ENCODE peak calls at places on chromosomes 7 and 10, in seven cellular contexts. T is stomach; L is CD8-positive, alpha-beta T cell; Q is GM12865; W is A549; V is effector memory CD4-positive, alpha-beta T cell; J is cardiac fibroblast. B is an unnamed sample.

GRCh38 chr7:44077681-44078091 is 4.6 kb downstream of the POLM start:
- DNase-seq in V (no peak), Q (no peak), L (no peak), T (no peak), J (no peak), W (no peak), B (no peak)

GRCh38 chr10:122864901-122865300 is 14.5 kb downstream of the FAM24B start:
- DNase-seq in Q (no peak), V (no peak), T (no peak), J (peak; percentile 74), L (no peak), W (peak; percentile 53), B (no peak)

GRCh38 chr7:1692500-1693418 is 22.7 kb downstream of the ELFN1 start:
- DNase-seq in L (peak; percentile 1), J (no peak), V (no peak), Q (no peak), W (no peak), T (peak; percentile 3), B (peak; percentile 12)

GRCh38 chr10:48457949-48458661 is 146.8 kb downstream of the ARHGAP22 start:
- DNase-seq in W (no peak), J (no peak), Q (no peak), L (peak; percentile 3), T (peak; percentile 13), V (no peak), B (peak; percentile 41)

GRCh38 chr10:78852856-78853255 is 215.9 kb upstream of the ZMIZ1 start:
- DNase-seq in T (peak; percentile 39), L (no peak), V (no peak), Q (peak; percentile 17), W (peak; percentile 40), J (peak; percentile 51), B (peak; percentile 80)

GRCh38 chr7:143172354-143172753 is 10.9 kb upstream of the TAS2R39 start:
- DNase-seq in J (peak; percentile 29), Q (no peak), L (no peak), V (no peak), T (peak; percentile 79), W (peak; percentile 29), B (no peak)

GRCh38 chr10:124495725-124496124 is 34.1 kb downstream of the LHPP start:
- DNase-seq in W (no peak), L (no peak), V (no peak), T (no peak), Q (no peak), J (no peak), B (no peak)

GRCh38 chr7:40880581-40880980 is 745.8 kb downstream of the SUGCT start:
- DNase-seq in Q (no peak), V (no peak), W (no peak), L (no peak), J (peak; percentile 39), T (no peak), B (no peak)

GRCh38 chr7:130853503-130854279 is 119.7 kb upstream of the KLF14 start:
- DNase-seq in Q (no peak), L (no peak), W (peak; percentile 86), J (peak; percentile 66), V (no peak), T (no peak), B (no peak)

GRCh38 chr10:23275355-23275754 is 69.2 kb downstream of the C10orf67 start:
- DNase-seq in J (no peak), Q (no peak), W (no peak), T (no peak), V (no peak), L (no peak), B (no peak)

GRCh38 chr10:42367532-42368230 is 270.7 kb downstream of the ZNF33B start:
- DNase-seq in W (no peak), L (peak; percentile 6), V (no peak), Q (no peak), T (no peak), J (peak; percentile 96), B (no peak)

GRCh38 chr10:42960491-42961155 is 116.2 kb upstream of the RET start:
- DNase-seq in J (peak; percentile 48), Q (no peak), L (no peak), W (peak; percentile 11), T (peak; percentile 23), V (no peak), B (no peak)

GRCh38 chr7:89726548-89726947 is 427.7 kb upstream of the STEAP1 start:
- DNase-seq in Q (no peak), J (no peak), L (no peak), V (no peak), T (no peak), W (no peak), B (no peak)

GRCh38 chr7:22372863-22373262 is 15.9 kb upstream of the RAPGEF5 start:
- DNase-seq in W (no peak), J (no peak), T (peak; percentile 35), V (no peak), L (no peak), Q (no peak), B (no peak)

GRCh38 chr10:17756557-17757208 is 4.7 kb downstream of the TMEM236 start:
- DNase-seq in Q (peak; percentile 76), V (no peak), L (no peak), W (peak; percentile 7), J (peak; percentile 14), T (peak; percentile 31), B (no peak)

GRCh38 chr10:451021-451471 is 238.4 kb downstream of the DIP2C start:
- DNase-seq in T (peak; percentile 60), V (peak; percentile 50), W (no peak), Q (peak; percentile 86), J (no peak), L (peak; percentile 65), B (no peak)

DNA sequence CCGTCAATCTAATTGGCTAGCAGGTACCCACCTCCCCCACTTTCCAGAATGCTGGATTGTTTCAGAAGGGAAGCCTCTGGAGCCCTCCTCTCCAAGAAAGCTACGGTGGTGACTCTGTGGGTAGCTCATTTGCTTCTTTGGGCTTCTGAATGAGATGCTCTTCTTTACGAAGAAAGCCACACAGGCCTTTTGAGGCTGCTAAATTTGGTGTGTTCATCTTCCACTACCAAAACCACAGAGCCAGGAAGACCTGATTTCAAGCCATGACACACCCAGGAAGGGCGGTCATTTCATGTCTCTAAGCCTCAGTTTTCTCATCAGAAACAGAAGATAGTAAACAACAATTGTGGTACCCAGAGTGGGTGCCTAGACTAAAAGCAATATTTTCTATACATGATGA is 901.2 kb downstream of the KCNMA1 start:
- DNase-seq in V (no peak), L (no peak), Q (no peak), W (no peak), T (no peak), J (no peak), B (no peak)
- H3K4me3 ChIP-seq in V (no peak overlapping the region), L (no peak overlapping the region), Q (no peak overlapping the region), W (no peak overlapping the region), T (no peak overlapping the region), J (no peak overlapping the region), B (no peak overlapping the region)

DNA sequence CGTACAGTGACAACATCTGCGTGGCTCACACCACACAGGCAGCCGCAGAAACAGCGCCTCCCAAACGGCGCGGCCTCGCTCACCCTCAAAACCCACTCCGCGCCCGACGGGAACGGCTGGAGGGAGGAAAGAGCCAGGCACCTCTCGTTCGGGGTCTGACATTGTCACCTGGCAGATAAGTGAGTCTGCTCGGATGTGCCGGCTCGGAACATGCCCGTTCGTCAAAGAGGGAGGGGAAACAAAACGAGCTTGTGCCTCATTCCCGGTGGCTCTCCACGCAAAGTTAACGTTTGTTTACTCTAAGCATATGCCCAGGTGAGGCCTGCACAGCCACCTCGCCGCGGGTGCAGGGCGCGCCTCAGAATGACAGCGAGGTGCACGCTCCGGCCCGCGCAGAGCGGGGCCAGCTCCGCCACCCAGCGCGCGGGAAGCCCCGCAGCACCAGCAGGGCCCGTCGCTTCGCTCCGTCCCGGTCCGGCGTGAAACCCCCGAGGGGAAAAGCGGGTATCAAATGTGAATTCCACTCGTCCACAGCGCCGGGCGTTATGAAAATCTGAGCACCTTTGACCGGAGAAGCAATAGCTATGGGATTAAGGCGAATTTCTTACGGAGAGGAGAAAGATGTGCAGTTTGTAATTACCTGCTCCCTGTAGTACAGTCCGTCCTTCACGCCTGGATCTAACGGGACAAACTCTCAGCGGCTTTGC is 13.1 kb downstream of the CNPY1 start:
- DNase-seq in L (no peak), W (no peak), Q (no peak), J (no peak), V (no peak), T (no peak), B (peak; percentile 82)
- H3K4me3 ChIP-seq in L (peak overlapping the region; percentile 22), W (peak overlapping the region; percentile 31), Q (no peak overlapping the region), J (no peak overlapping the region), V (no peak overlapping the region), T (peak overlapping the region; percentile 14), B (peak overlapping the region; percentile 29)

DNA sequence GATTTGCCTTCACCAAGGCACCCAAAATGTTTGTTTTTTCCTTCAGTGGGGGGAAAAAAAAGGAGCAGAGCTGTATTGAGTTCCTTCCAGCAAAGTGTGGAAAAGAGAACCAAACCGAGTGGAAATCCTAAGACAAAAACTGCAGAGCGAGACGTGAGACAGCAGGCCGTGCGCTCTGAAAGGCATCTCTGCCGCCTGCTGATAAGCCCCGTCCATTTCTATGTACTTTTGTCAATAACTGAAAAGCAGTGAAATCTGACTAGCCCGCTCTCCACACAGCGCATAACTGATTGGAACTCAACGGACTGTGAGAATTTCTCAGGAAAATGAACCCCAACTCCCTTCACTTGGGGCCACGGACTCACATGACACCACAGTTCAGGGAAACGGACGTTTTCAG is 83.2 kb downstream of the COBL start:
- DNase-seq in J (no peak), L (no peak), V (no peak), T (no peak), Q (no peak), W (no peak), B (no peak)
- H3K4me3 ChIP-seq in J (no peak overlapping the region), L (no peak overlapping the region), V (no peak overlapping the region), T (no peak overlapping the region), Q (no peak overlapping the region), W (no peak overlapping the region), B (no peak overlapping the region)

DNA sequence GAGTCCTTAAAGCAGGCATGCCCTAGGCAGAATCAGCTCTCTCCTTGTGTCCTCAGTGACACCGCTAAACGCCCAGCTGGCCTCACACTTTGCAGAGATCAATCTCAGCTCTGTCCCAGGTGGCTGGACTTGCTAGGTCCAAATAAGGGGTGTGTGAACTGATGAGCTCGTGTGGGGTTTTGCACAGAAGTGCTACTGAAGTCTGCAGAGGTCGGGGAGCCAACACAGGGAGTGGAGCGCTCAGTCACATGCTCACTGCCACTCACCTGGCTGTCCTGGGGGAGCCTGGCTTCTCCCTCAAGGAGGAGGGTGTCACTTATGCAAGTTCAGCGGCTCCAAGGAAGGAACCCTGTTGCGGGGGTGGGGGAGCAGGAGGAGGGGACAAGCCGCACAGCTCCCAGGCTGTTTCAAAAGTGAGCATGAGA is 2.0 kb downstream of the ELN start:
- DNase-seq in W (no peak), J (no peak), T (no peak), V (no peak), L (no peak), Q (no peak), B (no peak)
- H3K4me3 ChIP-seq in W (no peak overlapping the region), J (no peak overlapping the region), T (peak overlapping the region; percentile 61), V (no peak overlapping the region), L (no peak overlapping the region), Q (no peak overlapping the region), B (no peak overlapping the region)

GRCh38 chr10:128150551-128150950 is 24.3 kb upstream of the MKI67 start:
- DNase-seq in L (no peak), T (no peak), W (no peak), Q (no peak), V (no peak), J (no peak), B (peak; percentile 60)
- H3K4me3 ChIP-seq in L (peak overlapping the region; percentile 83), T (peak overlapping the region; percentile 48), W (peak overlapping the region; percentile 52), Q (peak overlapping the region; percentile 66), V (peak overlapping the region; percentile 80), J (peak overlapping the region; percentile 66), B (peak overlapping the region; percentile 67)

GRCh38 chr10:112535432-112536038 is 88.5 kb downstream of the VTI1A start:
- DNase-seq in V (no peak), L (no peak), Q (peak; percentile 26), T (no peak), W (no peak), J (no peak), B (no peak)
- H3K4me3 ChIP-seq in V (no peak overlapping the region), L (no peak overlapping the region), Q (no peak overlapping the region), T (no peak overlapping the region), W (no peak overlapping the region), J (no peak overlapping the region), B (no peak overlapping the region)